ENCODE peak calls at places on chromosomes 7 and 10, in four cellular contexts. I, R, S and O are unnamed samples. For H3K9me3, the result is how much of the 10 kb centered on the place peaks cover.

GRCh38 chr10:117362313-117362712 is 12.9 kb downstream of the PDZD8 start:
- DNase-seq in I (no peak), R (no peak), S (no peak), O (no peak)

GRCh38 chr7:45570797-45571196 is 3.4 kb upstream of the ADCY1 start:
- DNase-seq in I (no peak), R (no peak), S (no peak), O (no peak)

GRCh38 chr7:48366096-48366495 is 194.8 kb downstream of the ABCA13 start:
- DNase-seq in I (no peak), R (no peak), S (no peak), O (no peak)

GRCh38 chr10:17216217-17216900 is 11.7 kb upstream of the VIM start:
- DNase-seq in I (no peak), R (no peak), S (no peak), O (no peak)

GRCh38 chr7:80018941-80019808 is 115.5 kb upstream of the GNAI1 start:
- DNase-seq in I (no peak), R (no peak), S (no peak), O (no peak)

GRCh38 chr7:153682628-153683027 is 369.6 kb upstream of the DPP6 start:
- DNase-seq in I (no peak), R (no peak), S (no peak), O (no peak)

GRCh38 chr10:79074732-79075131 is 6.0 kb downstream of the ZMIZ1 start:
- DNase-seq in I (no peak), R (no peak), S (no peak), O (no peak)

GRCh38 chr10:64537931-64538330 is 1016.7 kb downstream of the REEP3 start:
- DNase-seq in I (no peak), R (no peak), S (no peak), O (no peak)

GRCh38 chr7:151665363-151665762 is 145.7 kb upstream of the RHEB start:
- DNase-seq in I (no peak), R (no peak), S (peak), O (no peak)

GRCh38 chr7:147911224-147911623 is 679.3 kb upstream of the C7orf33 start:
- DNase-seq in I (no peak), R (no peak), S (no peak), O (no peak)

GRCh38 chr7:121385056-121385799 is 10.9 kb downstream of the FAM3C start:
- DNase-seq in I (no peak), R (no peak), S (no peak), O (no peak)

GRCh38 chr10:96904648-96905047 is 72.5 kb downstream of the LCOR start:
- DNase-seq in I (no peak), R (no peak), S (no peak), O (no peak)

GRCh38 chr10:1564791-1565190 is 172.5 kb downstream of the ADARB2 start:
- DNase-seq in I (no peak), R (no peak), S (peak), O (no peak)

GRCh38 chr10:77872151-77872946 is 54.2 kb downstream of the DLG5 start:
- DNase-seq in I (no peak), R (no peak), S (peak), O (no peak)

GRCh38 chr10:77774940-77775391 is 137.4 kb upstream of the KCNMA1 start:
- DNase-seq in I (no peak), R (no peak), S (no peak), O (no peak)

GRCh38 chr10:62297857-62298256 is 29.2 kb upstream of the RTKN2 start:
- DNase-seq in I (no peak), R (no peak), S (no peak), O (no peak)

GRCh38 chr10:61973923-61974322 is 72.4 kb downstream of the ARID5B start:
- DNase-seq in I (no peak), R (no peak), S (no peak), O (no peak)

GRCh38 chr7:70563960-70564359 is 568.0 kb upstream of the GALNT17 start:
- DNase-seq in I (no peak), R (no peak), S (no peak), O (no peak)

GRCh38 chr7:19677201-19677600 is 31.6 kb downstream of the POLR1F start:
- DNase-seq in I (no peak), R (no peak), S (no peak), O (no peak)

GRCh38 chr10:52951819-52952218 is 179.2 kb upstream of the MBL2 start:
- DNase-seq in I (no peak), R (no peak), S (no peak), O (no peak)

GRCh38 chr7:40979296-40979695 is 723.6 kb downstream of the INHBA start:
- DNase-seq in I (no peak), R (no peak), S (no peak), O (no peak)

GRCh38 chr10:110141185-110141584 is 66.2 kb upstream of the MXI1 start:
- DNase-seq in I (no peak), R (no peak), S (no peak), O (no peak)

GRCh38 chr7:1068013-1068412 is 19.9 kb upstream of the GPER1 start:
- DNase-seq in I (no peak), R (no peak), S (no peak), O (no peak)

GRCh38 chr7:130379551-130380120 is 658 bp upstream of the CPA1 start:
- DNase-seq in I (no peak), R (no peak), S (no peak), O (no peak)

GRCh38 chr10:94192974-94193373 is 169.8 kb downstream of the NOC3L start:
- DNase-seq in I (no peak), R (no peak), S (no peak), O (no peak)

GRCh38 chr7:2757904-2758672 is 70.1 kb downstream of the AMZ1 start:
- DNase-seq in I (no peak), R (no peak), S (peak), O (no peak)

GRCh38 chr10:17744395-17744841 is 7.6 kb upstream of the TMEM236 start:
- DNase-seq in I (no peak), R (no peak), S (no peak), O (no peak)

DNA sequence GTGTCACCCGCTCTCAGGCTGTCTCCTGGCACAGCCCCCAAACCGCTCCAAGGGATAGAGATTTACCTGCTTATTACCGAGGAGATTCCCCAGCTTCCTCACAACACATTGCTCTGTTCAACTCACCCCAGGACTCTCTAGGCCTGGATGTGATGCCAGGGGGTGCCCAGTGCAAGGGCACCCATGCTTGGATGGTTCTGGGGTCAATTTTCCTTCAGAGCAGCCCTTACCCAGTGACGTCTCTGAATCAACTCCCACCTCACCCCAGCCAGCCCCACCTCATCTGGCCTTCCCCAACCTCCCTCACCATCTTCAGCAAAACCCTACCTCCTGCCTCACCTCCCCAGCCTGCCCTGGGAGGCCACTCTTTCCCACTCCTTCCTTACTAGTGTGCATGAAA is 951.6 kb upstream of the ZNF722 start:
- DNase-seq in I (no peak), R (no peak), S (no peak), O (no peak)
- H3K9me3 ChIP-seq in I (under half), R (under half), S (under half), O (under half)

GRCh38 chr10:43343126-43343525 is 28.3 kb upstream of the FXYD4 start:
- DNase-seq in I (no peak), R (no peak), S (no peak), O (no peak)
- H3K9me3 ChIP-seq in I (under half), R (under half), S (under half), O (under half)

GRCh38 chr10:131576341-131577177 is 265.0 kb upstream of the TCERG1L start:
- DNase-seq in I (no peak), R (no peak), S (no peak), O (no peak)
- H3K9me3 ChIP-seq in I (under half), R (under half), S (under half), O (under half)

DNA sequence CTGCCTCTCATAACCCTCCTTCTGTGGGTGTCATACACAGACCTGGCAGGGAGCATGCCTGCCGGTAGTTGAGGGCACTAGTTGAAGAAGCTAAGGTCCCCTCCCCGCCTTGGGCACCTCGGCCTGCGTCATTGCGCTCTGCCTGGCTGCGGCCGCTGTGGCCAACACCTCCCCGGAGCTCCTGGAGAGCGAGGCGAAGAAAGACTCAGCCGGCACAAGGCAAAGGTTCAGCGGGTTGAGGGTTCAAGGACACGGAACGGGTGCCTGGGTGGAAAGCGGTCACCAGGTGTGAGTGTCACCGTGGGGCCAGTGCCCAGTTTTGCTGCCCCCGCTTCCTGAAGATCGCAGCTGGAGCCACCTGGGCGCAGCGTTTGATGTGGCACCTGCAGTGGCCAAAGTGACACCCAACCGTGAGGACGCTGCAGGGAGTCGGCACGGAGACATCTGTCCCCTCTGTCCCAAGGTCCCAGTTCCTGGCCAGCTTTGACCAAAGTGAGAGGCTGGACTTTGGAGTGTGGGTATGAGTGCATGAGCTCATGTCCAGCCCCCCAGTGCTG is 14.8 kb upstream of the ZNF735 start:
- DNase-seq in I (no peak), R (no peak), S (no peak), O (no peak)
- H3K9me3 ChIP-seq in I (under half), R (under half), S (under half), O (under half)

DNA sequence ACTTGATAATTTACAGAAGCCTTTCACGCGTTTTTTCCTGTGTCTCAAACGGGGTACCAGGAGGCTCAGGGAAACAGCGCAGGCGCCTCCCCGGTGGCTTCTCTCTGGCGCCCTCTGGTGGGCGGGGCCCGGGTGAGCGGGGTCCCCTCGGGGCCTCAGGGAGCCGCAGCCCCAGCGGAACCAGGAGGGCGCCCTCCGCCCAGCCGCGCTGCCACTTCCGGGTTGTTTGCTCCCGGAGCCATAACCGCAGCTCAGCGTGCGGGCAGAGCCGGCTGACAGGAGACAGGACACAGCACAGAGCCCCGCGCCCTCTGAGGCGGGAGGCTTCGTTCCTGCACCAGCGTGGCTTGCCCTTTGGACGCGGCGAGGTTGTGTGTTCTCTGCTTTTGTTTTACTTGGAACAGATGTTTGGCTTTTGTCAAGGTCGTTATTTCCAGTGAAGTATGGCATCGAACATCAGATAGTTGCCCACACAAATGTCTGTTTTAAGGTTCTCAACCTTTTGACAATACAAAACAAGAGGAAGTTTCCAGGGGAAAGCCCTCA is 6.9 kb upstream of the CYP2E1 start:
- DNase-seq in I (no peak), R (peak), S (peak), O (peak)
- H3K9me3 ChIP-seq in I (under half), R (under half), S (under half), O (under half)

DNA sequence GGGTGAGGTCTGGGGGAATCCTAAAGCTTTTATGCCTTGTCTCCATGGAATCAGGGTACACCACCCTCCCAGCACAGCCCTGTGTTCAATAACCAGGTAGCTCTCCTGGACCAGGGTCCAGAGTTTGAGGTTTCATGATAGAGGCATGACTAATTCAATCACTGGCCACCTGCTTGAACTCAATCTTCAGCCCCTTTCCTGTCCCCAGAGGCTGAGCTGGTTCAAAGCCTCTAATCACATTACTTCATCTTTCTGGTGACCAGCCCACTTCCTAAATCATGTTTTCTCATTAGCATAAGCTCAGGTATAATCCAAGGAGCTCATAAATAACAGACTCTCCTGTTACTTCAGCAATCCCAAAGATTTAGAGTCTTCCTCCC is 20.5 kb downstream of the CRPPA start:
- DNase-seq in I (no peak), R (no peak), S (no peak), O (no peak)
- H3K9me3 ChIP-seq in I (under half), R (under half), S (under half), O (under half)